ENCODE peak calls at places on chromosomes 4 and X, in ten cellular contexts. One of them, this sample, is unnamed.

GRCh38 chr4:69095301-69095731 is 958 bp upstream of the UGT2B7 start:
- DNase-seq in activated naive CD4-positive, alpha-beta T cell: no peak
- DNase-seq in activated T-helper 1 cell treated with anti-CD3 and anti-CD28 coated beads, Interleukin-2, amount 50 U/mL, for 16 hours: no peak
- DNase-seq in stimulated activated CD4-positive, alpha-beta T cell treated with anti-CD3 and anti-CD28 coated beads, Interleukin-15, amount 100 ng/mL, for 1 hour: no peak
- DNase-seq in T-helper 2 cell: no peak
- DNase-seq in effector memory CD8-positive, alpha-beta T cell: no peak
- DNase-seq in heart left ventricle: no peak
- DNase-seq in NCI-H2171: no peak
- DNase-seq in C1 segment of cervical spinal cord: no peak
- DNase-seq in EL: peak
- DNase-seq in this sample: no peak

GRCh38 chr4:1406416-1406945 is at the start of gene NKX1-1:
- DNase-seq in stimulated activated CD4-positive, alpha-beta T cell treated with anti-CD3 and anti-CD28 coated beads, Interleukin-15, amount 100 ng/mL, for 1 hour: no peak
- DNase-seq in activated naive CD4-positive, alpha-beta T cell: no peak
- DNase-seq in effector memory CD8-positive, alpha-beta T cell: no peak
- DNase-seq in EL: no peak
- DNase-seq in heart left ventricle: no peak
- DNase-seq in activated T-helper 1 cell treated with anti-CD3 and anti-CD28 coated beads, Interleukin-2, amount 50 U/mL, for 16 hours: no peak
- DNase-seq in NCI-H2171: no peak
- DNase-seq in T-helper 2 cell: no peak
- DNase-seq in C1 segment of cervical spinal cord: no peak
- DNase-seq in this sample: no peak

GRCh38 chr4:64883087-64883926 is 474.1 kb upstream of the TECRL start:
- DNase-seq in stimulated activated CD4-positive, alpha-beta T cell treated with anti-CD3 and anti-CD28 coated beads, Interleukin-15, amount 100 ng/mL, for 1 hour: no peak
- DNase-seq in heart left ventricle: no peak
- DNase-seq in C1 segment of cervical spinal cord: no peak
- DNase-seq in activated T-helper 1 cell treated with anti-CD3 and anti-CD28 coated beads, Interleukin-2, amount 50 U/mL, for 16 hours: no peak
- DNase-seq in NCI-H2171: no peak
- DNase-seq in activated naive CD4-positive, alpha-beta T cell: no peak
- DNase-seq in T-helper 2 cell: no peak
- DNase-seq in effector memory CD8-positive, alpha-beta T cell: no peak
- DNase-seq in EL: no peak
- DNase-seq in this sample: no peak

GRCh38 chr4:94532016-94532789 is 80.5 kb downstream of the PDLIM5 start:
- DNase-seq in heart left ventricle: no peak
- DNase-seq in NCI-H2171: no peak
- DNase-seq in T-helper 2 cell: no peak
- DNase-seq in EL: peak
- DNase-seq in effector memory CD8-positive, alpha-beta T cell: no peak
- DNase-seq in C1 segment of cervical spinal cord: no peak
- DNase-seq in activated naive CD4-positive, alpha-beta T cell: no peak
- DNase-seq in stimulated activated CD4-positive, alpha-beta T cell treated with anti-CD3 and anti-CD28 coated beads, Interleukin-15, amount 100 ng/mL, for 1 hour: no peak
- DNase-seq in activated T-helper 1 cell treated with anti-CD3 and anti-CD28 coated beads, Interleukin-2, amount 50 U/mL, for 16 hours: no peak
- DNase-seq in this sample: no peak

GRCh38 chrX:120753413-120754251 is 122.0 kb downstream of the CT47B1 start:
- DNase-seq in effector memory CD8-positive, alpha-beta T cell: no peak
- DNase-seq in stimulated activated CD4-positive, alpha-beta T cell treated with anti-CD3 and anti-CD28 coated beads, Interleukin-15, amount 100 ng/mL, for 1 hour: no peak
- DNase-seq in heart left ventricle: no peak
- DNase-seq in EL: no peak
- DNase-seq in activated naive CD4-positive, alpha-beta T cell: no peak
- DNase-seq in C1 segment of cervical spinal cord: no peak
- DNase-seq in NCI-H2171: no peak
- DNase-seq in T-helper 2 cell: no peak
- DNase-seq in activated T-helper 1 cell treated with anti-CD3 and anti-CD28 coated beads, Interleukin-2, amount 50 U/mL, for 16 hours: no peak
- DNase-seq in this sample: no peak

GRCh38 chr4:157221426-157221894 is 932 bp downstream of the GRIA2 start:
- DNase-seq in EL: no peak
- DNase-seq in T-helper 2 cell: no peak
- DNase-seq in NCI-H2171: no peak
- DNase-seq in activated T-helper 1 cell treated with anti-CD3 and anti-CD28 coated beads, Interleukin-2, amount 50 U/mL, for 16 hours: no peak
- DNase-seq in stimulated activated CD4-positive, alpha-beta T cell treated with anti-CD3 and anti-CD28 coated beads, Interleukin-15, amount 100 ng/mL, for 1 hour: no peak
- DNase-seq in effector memory CD8-positive, alpha-beta T cell: no peak
- DNase-seq in activated naive CD4-positive, alpha-beta T cell: no peak
- DNase-seq in C1 segment of cervical spinal cord: peak
- DNase-seq in heart left ventricle: no peak
- DNase-seq in this sample: no peak

GRCh38 chr4:125728568-125728967 is 413.8 kb downstream of the FAT4 start:
- DNase-seq in heart left ventricle: no peak
- DNase-seq in activated T-helper 1 cell treated with anti-CD3 and anti-CD28 coated beads, Interleukin-2, amount 50 U/mL, for 16 hours: no peak
- DNase-seq in T-helper 2 cell: no peak
- DNase-seq in effector memory CD8-positive, alpha-beta T cell: no peak
- DNase-seq in NCI-H2171: no peak
- DNase-seq in activated naive CD4-positive, alpha-beta T cell: no peak
- DNase-seq in stimulated activated CD4-positive, alpha-beta T cell treated with anti-CD3 and anti-CD28 coated beads, Interleukin-15, amount 100 ng/mL, for 1 hour: no peak
- DNase-seq in C1 segment of cervical spinal cord: no peak
- DNase-seq in EL: peak
- DNase-seq in this sample: no peak

GRCh38 chr4:53844133-53844532 is 220.3 kb downstream of the CHIC2 start:
- DNase-seq in C1 segment of cervical spinal cord: no peak
- DNase-seq in NCI-H2171: no peak
- DNase-seq in activated T-helper 1 cell treated with anti-CD3 and anti-CD28 coated beads, Interleukin-2, amount 50 U/mL, for 16 hours: no peak
- DNase-seq in stimulated activated CD4-positive, alpha-beta T cell treated with anti-CD3 and anti-CD28 coated beads, Interleukin-15, amount 100 ng/mL, for 1 hour: no peak
- DNase-seq in EL: no peak
- DNase-seq in activated naive CD4-positive, alpha-beta T cell: no peak
- DNase-seq in heart left ventricle: no peak
- DNase-seq in effector memory CD8-positive, alpha-beta T cell: no peak
- DNase-seq in T-helper 2 cell: no peak
- DNase-seq in this sample: no peak

GRCh38 chrX:153411988-153412574 is 809 bp downstream of the ZFP92 start:
- DNase-seq in activated T-helper 1 cell treated with anti-CD3 and anti-CD28 coated beads, Interleukin-2, amount 50 U/mL, for 16 hours: no peak
- DNase-seq in heart left ventricle: no peak
- DNase-seq in T-helper 2 cell: no peak
- DNase-seq in C1 segment of cervical spinal cord: no peak
- DNase-seq in EL: no peak
- DNase-seq in effector memory CD8-positive, alpha-beta T cell: no peak
- DNase-seq in NCI-H2171: no peak
- DNase-seq in stimulated activated CD4-positive, alpha-beta T cell treated with anti-CD3 and anti-CD28 coated beads, Interleukin-15, amount 100 ng/mL, for 1 hour: no peak
- DNase-seq in activated naive CD4-positive, alpha-beta T cell: no peak
- DNase-seq in this sample: no peak

GRCh38 chrX:69493193-69493592 is 10.9 kb upstream of the NALF2 start:
- DNase-seq in stimulated activated CD4-positive, alpha-beta T cell treated with anti-CD3 and anti-CD28 coated beads, Interleukin-15, amount 100 ng/mL, for 1 hour: no peak
- DNase-seq in T-helper 2 cell: no peak
- DNase-seq in EL: no peak
- DNase-seq in activated naive CD4-positive, alpha-beta T cell: no peak
- DNase-seq in activated T-helper 1 cell treated with anti-CD3 and anti-CD28 coated beads, Interleukin-2, amount 50 U/mL, for 16 hours: no peak
- DNase-seq in effector memory CD8-positive, alpha-beta T cell: no peak
- DNase-seq in heart left ventricle: peak
- DNase-seq in C1 segment of cervical spinal cord: no peak
- DNase-seq in NCI-H2171: no peak
- DNase-seq in this sample: peak

GRCh38 chr4:94397635-94398034 is 54.1 kb upstream of the PDLIM5 start:
- DNase-seq in EL: no peak
- DNase-seq in heart left ventricle: no peak
- DNase-seq in activated T-helper 1 cell treated with anti-CD3 and anti-CD28 coated beads, Interleukin-2, amount 50 U/mL, for 16 hours: no peak
- DNase-seq in stimulated activated CD4-positive, alpha-beta T cell treated with anti-CD3 and anti-CD28 coated beads, Interleukin-15, amount 100 ng/mL, for 1 hour: no peak
- DNase-seq in activated naive CD4-positive, alpha-beta T cell: no peak
- DNase-seq in NCI-H2171: no peak
- DNase-seq in T-helper 2 cell: no peak
- DNase-seq in effector memory CD8-positive, alpha-beta T cell: no peak
- DNase-seq in C1 segment of cervical spinal cord: no peak
- DNase-seq in this sample: no peak

GRCh38 chr4:147754037-147754445 is 22.2 kb downstream of the ARHGAP10 start:
- DNase-seq in activated T-helper 1 cell treated with anti-CD3 and anti-CD28 coated beads, Interleukin-2, amount 50 U/mL, for 16 hours: no peak
- DNase-seq in NCI-H2171: no peak
- DNase-seq in effector memory CD8-positive, alpha-beta T cell: no peak
- DNase-seq in EL: peak
- DNase-seq in activated naive CD4-positive, alpha-beta T cell: no peak
- DNase-seq in heart left ventricle: no peak
- DNase-seq in stimulated activated CD4-positive, alpha-beta T cell treated with anti-CD3 and anti-CD28 coated beads, Interleukin-15, amount 100 ng/mL, for 1 hour: no peak
- DNase-seq in T-helper 2 cell: no peak
- DNase-seq in C1 segment of cervical spinal cord: no peak
- DNase-seq in this sample: no peak

GRCh38 chrX:51404445-51404844 is 71.8 kb downstream of the NUDT10 start:
- DNase-seq in T-helper 2 cell: no peak
- DNase-seq in C1 segment of cervical spinal cord: no peak
- DNase-seq in EL: no peak
- DNase-seq in effector memory CD8-positive, alpha-beta T cell: no peak
- DNase-seq in activated naive CD4-positive, alpha-beta T cell: no peak
- DNase-seq in activated T-helper 1 cell treated with anti-CD3 and anti-CD28 coated beads, Interleukin-2, amount 50 U/mL, for 16 hours: no peak
- DNase-seq in stimulated activated CD4-positive, alpha-beta T cell treated with anti-CD3 and anti-CD28 coated beads, Interleukin-15, amount 100 ng/mL, for 1 hour: no peak
- DNase-seq in NCI-H2171: no peak
- DNase-seq in heart left ventricle: no peak
- DNase-seq in this sample: no peak

GRCh38 chr4:3420956-3421355 is 20.8 kb upstream of the HGFAC start:
- DNase-seq in NCI-H2171: no peak
- DNase-seq in activated T-helper 1 cell treated with anti-CD3 and anti-CD28 coated beads, Interleukin-2, amount 50 U/mL, for 16 hours: no peak
- DNase-seq in effector memory CD8-positive, alpha-beta T cell: no peak
- DNase-seq in T-helper 2 cell: no peak
- DNase-seq in activated naive CD4-positive, alpha-beta T cell: no peak
- DNase-seq in stimulated activated CD4-positive, alpha-beta T cell treated with anti-CD3 and anti-CD28 coated beads, Interleukin-15, amount 100 ng/mL, for 1 hour: no peak
- DNase-seq in heart left ventricle: no peak
- DNase-seq in C1 segment of cervical spinal cord: no peak
- DNase-seq in EL: no peak
- DNase-seq in this sample: no peak

GRCh38 chr4:150235317-150235716 is 157.1 kb downstream of the DCLK2 start:
- DNase-seq in activated naive CD4-positive, alpha-beta T cell: no peak
- DNase-seq in effector memory CD8-positive, alpha-beta T cell: no peak
- DNase-seq in activated T-helper 1 cell treated with anti-CD3 and anti-CD28 coated beads, Interleukin-2, amount 50 U/mL, for 16 hours: no peak
- DNase-seq in NCI-H2171: no peak
- DNase-seq in T-helper 2 cell: no peak
- DNase-seq in stimulated activated CD4-positive, alpha-beta T cell treated with anti-CD3 and anti-CD28 coated beads, Interleukin-15, amount 100 ng/mL, for 1 hour: no peak
- DNase-seq in C1 segment of cervical spinal cord: no peak
- DNase-seq in EL: no peak
- DNase-seq in heart left ventricle: no peak
- DNase-seq in this sample: no peak

GRCh38 chr4:139524062-139524631 is 31.9 kb downstream of the SETD7 start:
- DNase-seq in heart left ventricle: no peak
- DNase-seq in stimulated activated CD4-positive, alpha-beta T cell treated with anti-CD3 and anti-CD28 coated beads, Interleukin-15, amount 100 ng/mL, for 1 hour: no peak
- DNase-seq in activated naive CD4-positive, alpha-beta T cell: no peak
- DNase-seq in NCI-H2171: no peak
- DNase-seq in effector memory CD8-positive, alpha-beta T cell: no peak
- DNase-seq in activated T-helper 1 cell treated with anti-CD3 and anti-CD28 coated beads, Interleukin-2, amount 50 U/mL, for 16 hours: no peak
- DNase-seq in EL: peak
- DNase-seq in C1 segment of cervical spinal cord: no peak
- DNase-seq in T-helper 2 cell: no peak
- DNase-seq in this sample: no peak

GRCh38 chrX:97310373-97310772 is 426.7 kb downstream of the RPA4 start:
- DNase-seq in stimulated activated CD4-positive, alpha-beta T cell treated with anti-CD3 and anti-CD28 coated beads, Interleukin-15, amount 100 ng/mL, for 1 hour: no peak
- DNase-seq in T-helper 2 cell: no peak
- DNase-seq in C1 segment of cervical spinal cord: no peak
- DNase-seq in EL: peak
- DNase-seq in effector memory CD8-positive, alpha-beta T cell: no peak
- DNase-seq in activated naive CD4-positive, alpha-beta T cell: no peak
- DNase-seq in activated T-helper 1 cell treated with anti-CD3 and anti-CD28 coated beads, Interleukin-2, amount 50 U/mL, for 16 hours: no peak
- DNase-seq in NCI-H2171: no peak
- DNase-seq in heart left ventricle: no peak
- DNase-seq in this sample: no peak

GRCh38 chrX:10197597-10198210 is 40.9 kb downstream of the CLCN4 start:
- DNase-seq in activated naive CD4-positive, alpha-beta T cell: no peak
- DNase-seq in activated T-helper 1 cell treated with anti-CD3 and anti-CD28 coated beads, Interleukin-2, amount 50 U/mL, for 16 hours: no peak
- DNase-seq in EL: no peak
- DNase-seq in effector memory CD8-positive, alpha-beta T cell: no peak
- DNase-seq in C1 segment of cervical spinal cord: no peak
- DNase-seq in NCI-H2171: no peak
- DNase-seq in stimulated activated CD4-positive, alpha-beta T cell treated with anti-CD3 and anti-CD28 coated beads, Interleukin-15, amount 100 ng/mL, for 1 hour: no peak
- DNase-seq in T-helper 2 cell: no peak
- DNase-seq in heart left ventricle: peak
- DNase-seq in this sample: no peak

GRCh38 chr4:174512745-174513144 is 9.5 kb downstream of the HPGD start:
- DNase-seq in effector memory CD8-positive, alpha-beta T cell: no peak
- DNase-seq in NCI-H2171: no peak
- DNase-seq in heart left ventricle: no peak
- DNase-seq in activated naive CD4-positive, alpha-beta T cell: no peak
- DNase-seq in stimulated activated CD4-positive, alpha-beta T cell treated with anti-CD3 and anti-CD28 coated beads, Interleukin-15, amount 100 ng/mL, for 1 hour: no peak
- DNase-seq in EL: no peak
- DNase-seq in activated T-helper 1 cell treated with anti-CD3 and anti-CD28 coated beads, Interleukin-2, amount 50 U/mL, for 16 hours: no peak
- DNase-seq in C1 segment of cervical spinal cord: no peak
- DNase-seq in T-helper 2 cell: no peak
- DNase-seq in this sample: no peak

GRCh38 chrX:10828640-10829039 is 208.3 kb upstream of the MID1 start:
- DNase-seq in effector memory CD8-positive, alpha-beta T cell: no peak
- DNase-seq in activated naive CD4-positive, alpha-beta T cell: no peak
- DNase-seq in T-helper 2 cell: no peak
- DNase-seq in EL: no peak
- DNase-seq in heart left ventricle: no peak
- DNase-seq in C1 segment of cervical spinal cord: no peak
- DNase-seq in activated T-helper 1 cell treated with anti-CD3 and anti-CD28 coated beads, Interleukin-2, amount 50 U/mL, for 16 hours: no peak
- DNase-seq in stimulated activated CD4-positive, alpha-beta T cell treated with anti-CD3 and anti-CD28 coated beads, Interleukin-15, amount 100 ng/mL, for 1 hour: no peak
- DNase-seq in NCI-H2171: no peak
- DNase-seq in this sample: no peak

GRCh38 chr4:10057023-10057395 is 35.7 kb upstream of the SLC2A9 start:
- DNase-seq in EL: no peak
- DNase-seq in activated T-helper 1 cell treated with anti-CD3 and anti-CD28 coated beads, Interleukin-2, amount 50 U/mL, for 16 hours: no peak
- DNase-seq in T-helper 2 cell: no peak
- DNase-seq in stimulated activated CD4-positive, alpha-beta T cell treated with anti-CD3 and anti-CD28 coated beads, Interleukin-15, amount 100 ng/mL, for 1 hour: no peak
- DNase-seq in C1 segment of cervical spinal cord: no peak
- DNase-seq in heart left ventricle: no peak
- DNase-seq in activated naive CD4-positive, alpha-beta T cell: no peak
- DNase-seq in effector memory CD8-positive, alpha-beta T cell: no peak
- DNase-seq in NCI-H2171: no peak
- DNase-seq in this sample: no peak

GRCh38 chr4:141132689-141133145 is 552 bp downstream of the RNF150 start:
- DNase-seq in EL: peak
- DNase-seq in C1 segment of cervical spinal cord: no peak
- DNase-seq in T-helper 2 cell: no peak
- DNase-seq in effector memory CD8-positive, alpha-beta T cell: no peak
- DNase-seq in stimulated activated CD4-positive, alpha-beta T cell treated with anti-CD3 and anti-CD28 coated beads, Interleukin-15, amount 100 ng/mL, for 1 hour: no peak
- DNase-seq in activated naive CD4-positive, alpha-beta T cell: no peak
- DNase-seq in NCI-H2171: no peak
- DNase-seq in activated T-helper 1 cell treated with anti-CD3 and anti-CD28 coated beads, Interleukin-2, amount 50 U/mL, for 16 hours: no peak
- DNase-seq in heart left ventricle: peak
- DNase-seq in this sample: peak

GRCh38 chr4:100312615-100313355 is 122.5 kb upstream of the DDIT4L start:
- DNase-seq in activated T-helper 1 cell treated with anti-CD3 and anti-CD28 coated beads, Interleukin-2, amount 50 U/mL, for 16 hours: no peak
- DNase-seq in activated naive CD4-positive, alpha-beta T cell: no peak
- DNase-seq in heart left ventricle: no peak
- DNase-seq in NCI-H2171: no peak
- DNase-seq in EL: no peak
- DNase-seq in stimulated activated CD4-positive, alpha-beta T cell treated with anti-CD3 and anti-CD28 coated beads, Interleukin-15, amount 100 ng/mL, for 1 hour: no peak
- DNase-seq in effector memory CD8-positive, alpha-beta T cell: no peak
- DNase-seq in C1 segment of cervical spinal cord: no peak
- DNase-seq in T-helper 2 cell: no peak
- DNase-seq in this sample: no peak

GRCh38 chr4:4704267-4704666 is 155.2 kb upstream of the MSX1 start:
- DNase-seq in T-helper 2 cell: no peak
- DNase-seq in stimulated activated CD4-positive, alpha-beta T cell treated with anti-CD3 and anti-CD28 coated beads, Interleukin-15, amount 100 ng/mL, for 1 hour: no peak
- DNase-seq in effector memory CD8-positive, alpha-beta T cell: no peak
- DNase-seq in activated naive CD4-positive, alpha-beta T cell: no peak
- DNase-seq in EL: peak
- DNase-seq in activated T-helper 1 cell treated with anti-CD3 and anti-CD28 coated beads, Interleukin-2, amount 50 U/mL, for 16 hours: no peak
- DNase-seq in heart left ventricle: no peak
- DNase-seq in NCI-H2171: no peak
- DNase-seq in C1 segment of cervical spinal cord: no peak
- DNase-seq in this sample: no peak

GRCh38 chr4:86333236-86333635 is 26.6 kb downstream of the MAPK10 start:
- DNase-seq in T-helper 2 cell: no peak
- DNase-seq in activated T-helper 1 cell treated with anti-CD3 and anti-CD28 coated beads, Interleukin-2, amount 50 U/mL, for 16 hours: no peak
- DNase-seq in NCI-H2171: no peak
- DNase-seq in stimulated activated CD4-positive, alpha-beta T cell treated with anti-CD3 and anti-CD28 coated beads, Interleukin-15, amount 100 ng/mL, for 1 hour: no peak
- DNase-seq in EL: no peak
- DNase-seq in effector memory CD8-positive, alpha-beta T cell: no peak
- DNase-seq in C1 segment of cervical spinal cord: no peak
- DNase-seq in heart left ventricle: no peak
- DNase-seq in activated naive CD4-positive, alpha-beta T cell: no peak
- DNase-seq in this sample: no peak

GRCh38 chr4:20764353-20764752 is 64.1 kb downstream of the PACRGL start:
- DNase-seq in activated T-helper 1 cell treated with anti-CD3 and anti-CD28 coated beads, Interleukin-2, amount 50 U/mL, for 16 hours: no peak
- DNase-seq in heart left ventricle: no peak
- DNase-seq in NCI-H2171: no peak
- DNase-seq in stimulated activated CD4-positive, alpha-beta T cell treated with anti-CD3 and anti-CD28 coated beads, Interleukin-15, amount 100 ng/mL, for 1 hour: no peak
- DNase-seq in EL: peak
- DNase-seq in C1 segment of cervical spinal cord: no peak
- DNase-seq in T-helper 2 cell: no peak
- DNase-seq in activated naive CD4-positive, alpha-beta T cell: no peak
- DNase-seq in effector memory CD8-positive, alpha-beta T cell: no peak
- DNase-seq in this sample: no peak

GRCh38 chr4:39714171-39714570 is 16.2 kb downstream of the UBE2K start:
- DNase-seq in heart left ventricle: no peak
- DNase-seq in activated T-helper 1 cell treated with anti-CD3 and anti-CD28 coated beads, Interleukin-2, amount 50 U/mL, for 16 hours: no peak
- DNase-seq in activated naive CD4-positive, alpha-beta T cell: no peak
- DNase-seq in C1 segment of cervical spinal cord: no peak
- DNase-seq in NCI-H2171: no peak
- DNase-seq in stimulated activated CD4-positive, alpha-beta T cell treated with anti-CD3 and anti-CD28 coated beads, Interleukin-15, amount 100 ng/mL, for 1 hour: no peak
- DNase-seq in T-helper 2 cell: no peak
- DNase-seq in effector memory CD8-positive, alpha-beta T cell: no peak
- DNase-seq in EL: no peak
- DNase-seq in this sample: no peak

GRCh38 chr4:157739237-157739636 is 433.6 kb downstream of the GASK1B start:
- DNase-seq in heart left ventricle: no peak
- DNase-seq in T-helper 2 cell: no peak
- DNase-seq in stimulated activated CD4-positive, alpha-beta T cell treated with anti-CD3 and anti-CD28 coated beads, Interleukin-15, amount 100 ng/mL, for 1 hour: no peak
- DNase-seq in activated T-helper 1 cell treated with anti-CD3 and anti-CD28 coated beads, Interleukin-2, amount 50 U/mL, for 16 hours: no peak
- DNase-seq in EL: peak
- DNase-seq in effector memory CD8-positive, alpha-beta T cell: no peak
- DNase-seq in C1 segment of cervical spinal cord: no peak
- DNase-seq in NCI-H2171: no peak
- DNase-seq in activated naive CD4-positive, alpha-beta T cell: no peak
- DNase-seq in this sample: no peak

This sample was measured in NCI-H446.